ENCODE peak calls at places on chromosomes 4 and X, in seven cellular contexts. L is esophagus muscularis mucosa, B is A549, A is lower leg skin, P is pancreas, R is foreskin fibroblast, W is sigmoid colon. I is an unnamed sample.

GRCh38 chr4:98491862-98492554 is 166.4 kb downstream of the TSPAN5 start:
- DNase-seq in L (no peak), B (no peak), A (peak), P (no peak), R (no peak), W (no peak), I (no peak)

GRCh38 chr4:164872481-164872880 is 4.5 kb upstream of the APELA start:
- DNase-seq in L (no peak), B (no peak), A (no peak), P (no peak), R (no peak), W (no peak), I (no peak)

GRCh38 chr4:73917081-73917501 is 47.9 kb downstream of the CXCL1 start:
- DNase-seq in L (no peak), B (no peak), A (no peak), P (no peak), R (peak), W (no peak), I (peak)

GRCh38 chrX:109270580-109271484 is 211.1 kb downstream of the GUCY2F start:
- DNase-seq in L (no peak), B (no peak), A (no peak), P (no peak), R (peak), W (no peak), I (peak)

GRCh38 chr4:101283436-101283835 is 63.9 kb downstream of the PPP3CA start:
- DNase-seq in L (no peak), B (no peak), A (no peak), P (no peak), R (no peak), W (no peak), I (no peak)

GRCh38 chrX:2342878-2343277 is 157.9 kb downstream of the DHRSX start:
- DNase-seq in L (no peak), B (no peak), A (peak), P (no peak), R (peak), W (no peak), I (peak)

GRCh38 chrX:37684918-37685317 is 673 bp upstream of the XK start:
- DNase-seq in L (no peak), B (no peak), A (no peak), P (no peak), R (no peak), W (no peak), I (no peak)

GRCh38 chr4:140635606-140636005 is 66.8 kb upstream of the UCP1 start:
- DNase-seq in L (no peak), B (peak), A (no peak), P (peak), R (peak), W (no peak), I (peak)

GRCh38 chr4:10288830-10289533 is 168.2 kb downstream of the ZNF518B start:
- DNase-seq in L (no peak), B (no peak), A (no peak), P (no peak), R (no peak), W (no peak), I (no peak)

GRCh38 chr4:34633216-34633615 is 1611.1 kb downstream of the ARAP2 start:
- DNase-seq in L (no peak), B (no peak), A (no peak), P (no peak), R (peak), W (no peak), I (no peak)

GRCh38 chr4:111136438-111136837 is 513.6 kb upstream of the PITX2 start:
- DNase-seq in L (no peak), B (no peak), A (no peak), P (no peak), R (peak), W (no peak), I (peak)

GRCh38 chrX:3244203-3244743 is 102.2 kb downstream of the MXRA5 start:
- DNase-seq in L (no peak), B (no peak), A (no peak), P (no peak), R (peak), W (no peak), I (peak)

GRCh38 chr4:26330186-26330787 is 9.5 kb downstream of the RBPJ start:
- DNase-seq in L (no peak), B (peak), A (no peak), P (no peak), R (peak), W (no peak), I (peak)

GRCh38 chr4:6054162-6054922 is 36.1 kb upstream of the C4orf50 start:
- DNase-seq in L (no peak), B (no peak), A (no peak), P (no peak), R (no peak), W (peak), I (no peak)

GRCh38 chr4:23324291-23324690 is 565.6 kb downstream of the PPARGC1A start:
- DNase-seq in L (no peak), B (no peak), A (no peak), P (no peak), R (peak), W (no peak), I (no peak)

GRCh38 chrX:18288716-18289115 is 65.8 kb downstream of the SCML2 start:
- DNase-seq in L (no peak), B (no peak), A (no peak), P (no peak), R (no peak), W (no peak), I (no peak)

GRCh38 chrX:25084446-25084845 is 68.7 kb upstream of the ARX start:
- DNase-seq in L (no peak), B (no peak), A (no peak), P (no peak), R (no peak), W (no peak), I (no peak)

GRCh38 chr4:7591409-7592063 is 156.8 kb upstream of the PSAPL1 start:
- DNase-seq in L (no peak), B (no peak), A (no peak), P (no peak), R (no peak), W (no peak), I (no peak)

GRCh38 chrX:151738751-151739150 is 4.2 kb downstream of the CNGA2 start:
- DNase-seq in L (no peak), B (no peak), A (no peak), P (no peak), R (no peak), W (peak), I (no peak)

GRCh38 chrX:132294776-132295495 is 75.7 kb upstream of the RAP2C start:
- DNase-seq in L (no peak), B (no peak), A (no peak), P (no peak), R (no peak), W (no peak), I (no peak)

GRCh38 chr4:186693159-186693815 is 30.4 kb downstream of the FAT1 start:
- DNase-seq in L (no peak), B (peak), A (peak), P (peak), R (peak), W (peak), I (peak)

GRCh38 chrX:51484616-51485015 is 11.8 kb downstream of the NUDT11 start:
- DNase-seq in L (no peak), B (no peak), A (no peak), P (no peak), R (no peak), W (no peak), I (no peak)

GRCh38 chrX:51487960-51488267 is 8.5 kb downstream of the NUDT11 start:
- DNase-seq in L (no peak), B (no peak), A (no peak), P (no peak), R (peak), W (no peak), I (no peak)
- TF ChIP-seq CTCF in L (no peak), B (no peak), A (no peak), P (no peak), R (no peak), W (no peak), I (no peak)

DNA sequence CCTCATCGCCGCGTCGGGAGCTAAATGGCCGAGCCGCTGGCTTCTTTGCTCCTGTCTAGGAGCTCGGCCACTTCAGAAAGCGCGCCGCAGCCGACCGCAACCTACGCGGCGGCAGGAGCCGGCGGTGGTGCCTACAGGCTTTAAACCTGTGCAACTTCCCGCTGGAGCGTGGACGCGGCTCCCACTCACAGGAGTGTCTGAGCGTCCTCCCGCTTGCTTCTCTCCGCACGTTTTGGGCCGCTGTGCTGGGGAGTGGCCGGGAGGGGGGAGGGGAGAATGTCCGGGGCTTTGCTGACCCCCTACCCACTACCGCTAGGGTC is 1.0 kb downstream of the NHSL2 start:
- DNase-seq in L (no peak), B (no peak), A (no peak), P (no peak), R (peak), W (peak), I (no peak)
- H3K4me3 ChIP-seq in L (peak), B (peak), A (no peak), P (peak), R (peak), W (peak), I (peak)

DNA sequence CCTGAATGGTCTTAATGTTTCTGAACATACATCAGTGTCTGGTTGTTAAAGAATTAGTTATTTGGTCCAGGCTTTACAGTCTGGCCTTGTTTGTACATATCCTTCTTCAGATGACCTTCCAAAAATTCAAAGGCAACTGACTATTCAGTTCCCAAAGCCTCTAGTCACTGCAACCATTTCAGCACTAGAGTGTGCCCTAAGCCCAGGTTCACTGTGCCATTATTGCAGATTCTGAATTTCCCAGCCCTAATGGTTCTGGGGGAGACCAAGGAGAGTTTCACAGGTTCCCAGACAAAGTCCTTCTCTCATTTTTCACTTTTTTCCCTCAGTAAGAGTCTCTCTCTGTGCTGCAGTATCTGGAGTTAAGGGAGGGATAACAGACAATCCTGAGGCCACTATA is 235.8 kb downstream of the TRAM1L1 start:
- DNase-seq in L (no peak), B (no peak), A (no peak), P (no peak), R (no peak), W (no peak), I (no peak)
- TF ChIP-seq CTCF in L (no peak), B (no peak), A (no peak), P (no peak), R (no peak), W (no peak), I (peak)

DNA sequence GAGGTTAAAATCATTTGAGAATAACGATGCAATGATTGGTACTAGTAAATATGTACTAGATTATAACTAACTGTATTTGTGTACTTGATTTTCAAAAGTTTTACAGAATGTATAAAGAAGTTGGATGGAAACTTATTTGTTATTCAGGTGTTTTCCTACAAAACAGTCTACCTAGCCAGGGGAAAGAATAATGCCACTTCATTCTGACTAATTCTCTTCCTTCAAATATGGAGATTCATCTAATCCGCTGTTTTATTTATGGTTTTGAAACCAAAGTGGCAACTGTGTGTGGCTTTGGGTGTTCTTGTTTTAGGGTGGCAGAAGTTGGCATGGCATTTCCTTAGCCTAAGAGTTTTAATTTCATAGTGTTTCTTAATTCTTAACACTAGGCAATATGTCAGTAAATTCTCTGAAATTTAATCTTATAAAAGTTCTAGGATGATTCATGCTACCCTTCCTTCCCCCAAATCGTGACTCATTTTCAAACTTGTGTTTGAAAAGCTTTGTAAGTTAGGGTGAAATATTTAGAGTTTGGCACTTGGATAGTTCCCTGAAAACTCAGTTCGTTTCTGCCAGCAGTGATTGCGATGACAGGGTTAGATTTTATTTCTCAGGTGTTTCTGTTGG is 62.6 kb downstream of the DCLK2 start:
- DNase-seq in L (no peak), B (no peak), A (no peak), P (no peak), R (peak), W (no peak), I (peak)
- H3K4me3 ChIP-seq in L (no peak), B (peak), A (no peak), P (no peak), R (peak), W (no peak), I (no peak)

GRCh38 chr4:106238819-106239420 is 77.1 kb downstream of the TBCK start:
- DNase-seq in L (no peak), B (peak), A (no peak), P (no peak), R (peak), W (no peak), I (peak)
- TF ChIP-seq CTCF in L (peak), B (peak), A (no peak), P (peak), R (peak), W (peak), I (peak)

GRCh38 chr4:2261110-2261852 is 628 bp downstream of the MXD4 start:
- DNase-seq in L (no peak), B (peak), A (peak), P (peak), R (peak), W (peak), I (no peak)

GRCh38 chr4:2259036-2259540 is 2.8 kb downstream of the MXD4 start:
- DNase-seq in L (no peak), B (no peak), A (peak), P (no peak), R (no peak), W (peak), I (no peak)

GRCh38 chr4:2260336-2261109 is 1.4 kb downstream of the MXD4 start:
- DNase-seq in L (no peak), B (no peak), A (peak), P (peak), R (peak), W (peak), I (no peak)

GRCh38 chr4:2258091-2259035 is 3.5 kb downstream of the MXD4 start:
- DNase-seq in L (peak), B (no peak), A (peak), P (peak), R (no peak), W (no peak), I (no peak)

GRCh38 chr4:2259541-2260267 is 2.2 kb downstream of the MXD4 start:
- DNase-seq in L (no peak), B (no peak), A (peak), P (peak), R (no peak), W (peak), I (no peak)
- H3K4me3 ChIP-seq in L (peak), B (no peak), A (no peak), P (no peak), R (peak), W (peak), I (peak)

I was measured in brain microvascular endothelial cell.